ENCODE peak calls at places on chromosomes 4 and X, in four cellular contexts. One of them, this sample, is unnamed.
A peak's percentile ranks its signal among the peaks of the same experiment; 100 is the strongest.

GRCh38 chr4:88134536-88135361 is 23.7 kb downstream of the ABCG2 start:
- DNase-seq in SW480: no peak
- DNase-seq in GM06990: no peak
- DNase-seq in GM10248: no peak
- DNase-seq in this sample: no peak

GRCh38 chr4:122739174-122739573 is 6.7 kb downstream of the BBS12 start:
- DNase-seq in SW480: no peak
- DNase-seq in GM06990: no peak
- DNase-seq in GM10248: no peak
- DNase-seq in this sample: no peak

GRCh38 chr4:140688711-140689598 is 67.2 kb downstream of the TBC1D9 start:
- DNase-seq in SW480: no peak
- DNase-seq in GM06990: no peak
- DNase-seq in GM10248: no peak
- DNase-seq in this sample: no peak

GRCh38 chr4:10186228-10187214 is 69.9 kb upstream of the WDR1 start:
- DNase-seq in SW480: peak; percentile 17
- DNase-seq in GM06990: no peak
- DNase-seq in GM10248: no peak
- DNase-seq in this sample: no peak

GRCh38 chrX:134543201-134543797 is 83.3 kb downstream of the HPRT1 start:
- DNase-seq in SW480: peak; percentile 28
- DNase-seq in GM06990: no peak
- DNase-seq in GM10248: no peak
- DNase-seq in this sample: no peak

GRCh38 chr4:142191901-142192300 is 555.5 kb downstream of the IL15 start:
- DNase-seq in SW480: no peak
- DNase-seq in GM06990: no peak
- DNase-seq in GM10248: no peak
- DNase-seq in this sample: no peak

GRCh38 chrX:102739642-102740041 is 19.1 kb downstream of the GPRASP3 start:
- DNase-seq in SW480: no peak
- DNase-seq in GM06990: no peak
- DNase-seq in GM10248: no peak
- DNase-seq in this sample: no peak

GRCh38 chrX:154355776-154356140 is 18.7 kb downstream of the FLNA start:
- DNase-seq in SW480: no peak
- DNase-seq in GM06990: no peak
- DNase-seq in GM10248: no peak
- DNase-seq in this sample: no peak

GRCh38 chrX:129540068-129540653 is at the start of gene OCRL:
- DNase-seq in SW480: peak; percentile 74
- DNase-seq in GM06990: peak; percentile 67
- DNase-seq in GM10248: peak; percentile 71
- DNase-seq in this sample: no peak

This sample was measured in HFF-Myc.